ENCODE peak calls at places on chromosomes 16 and 17, in five cellular contexts. C, G, Z, P and F are unnamed samples.

GRCh38 chr16:49622421-49623402 is 233.2 kb downstream of the ZNF423 start:
- DNase-seq in C (no peak), G (no peak), Z (no peak), P (no peak), F (no peak)

GRCh38 chr16:50401355-50401754 is 32.6 kb upstream of the BRD7 start:
- DNase-seq in C (no peak), G (no peak), Z (no peak), P (no peak), F (no peak)

GRCh38 chr17:37791434-37791833 is 46.6 kb upstream of the HNF1B start:
- DNase-seq in C (no peak), G (peak), Z (peak), P (peak), F (peak)

GRCh38 chr17:67520282-67520906 is 143.3 kb downstream of the PITPNC1 start:
- DNase-seq in C (no peak), G (no peak), Z (no peak), P (no peak), F (no peak)

GRCh38 chr17:53548252-53548651 is 274.5 kb upstream of the KIF2B start:
- DNase-seq in C (no peak), G (no peak), Z (no peak), P (no peak), F (no peak)

GRCh38 chr17:59361916-59362810 is 30.7 kb downstream of the YPEL2 start:
- DNase-seq in C (no peak), G (peak), Z (no peak), P (no peak), F (no peak)

GRCh38 chr16:56301391-56301850 is 110.1 kb downstream of the GNAO1 start:
- DNase-seq in C (no peak), G (no peak), Z (no peak), P (no peak), F (no peak)

GRCh38 chr16:82609140-82609539 is 17.6 kb upstream of the CDH13 start:
- DNase-seq in C (no peak), G (no peak), Z (no peak), P (no peak), F (no peak)

GRCh38 chr17:61002316-61002736 is 324.7 kb downstream of the BCAS3 start:
- DNase-seq in C (no peak), G (peak), Z (peak), P (peak), F (peak)

GRCh38 chr17:34485999-34486398 is 93.4 kb upstream of the TMEM132E start:
- DNase-seq in C (no peak), G (no peak), Z (no peak), P (no peak), F (no peak)

GRCh38 chr17:72116692-72117469 is 3.9 kb upstream of the SOX9 start:
- DNase-seq in C (no peak), G (no peak), Z (no peak), P (no peak), F (no peak)

GRCh38 chr17:72580321-72581127 is 459.7 kb downstream of the SOX9 start:
- DNase-seq in C (no peak), G (no peak), Z (no peak), P (peak), F (no peak)

GRCh38 chr17:1627219-1627986 is 1.2 kb downstream of the SLC43A2 start:
- DNase-seq in C (peak), G (no peak), Z (peak), P (no peak), F (no peak)

GRCh38 chr17:29167393-29168078 is 12.7 kb downstream of the MYO18A start:
- DNase-seq in C (no peak), G (no peak), Z (no peak), P (no peak), F (no peak)

GRCh38 chr16:70253291-70254094 is 1.8 kb upstream of the EXOSC6 start:
- DNase-seq in C (peak), G (peak), Z (peak), P (peak), F (peak)

GRCh38 chr16:4945560-4946502 is 8.9 kb upstream of the PPL start:
- DNase-seq in C (no peak), G (no peak), Z (no peak), P (no peak), F (peak)

GRCh38 chr16:70601576-70602575 is 44.5 kb upstream of the IL34 start:
- DNase-seq in C (no peak), G (no peak), Z (no peak), P (no peak), F (no peak)

GRCh38 chr16:84069540-84069939 is 26.9 kb upstream of the SLC38A8 start:
- DNase-seq in C (no peak), G (no peak), Z (no peak), P (no peak), F (no peak)

GRCh38 chr17:77111916-77112315 is 28.9 kb upstream of the SEC14L1 start:
- DNase-seq in C (no peak), G (no peak), Z (no peak), P (no peak), F (no peak)

GRCh38 chr16:55842369-55843104 is 9.6 kb upstream of the CES1 start:
- DNase-seq in C (peak), G (peak), Z (peak), P (peak), F (peak)

GRCh38 chr16:60166-60565 is 6.5 kb downstream of the SNRNP25 start:
- DNase-seq in C (no peak), G (no peak), Z (no peak), P (no peak), F (no peak)

GRCh38 chr17:71995570-71995969 is 125.2 kb upstream of the SOX9 start:
- DNase-seq in C (no peak), G (no peak), Z (no peak), P (no peak), F (no peak)

GRCh38 chr17:18246880-18247612 is 11.5 kb downstream of the FLII start:
- DNase-seq in C (peak), G (peak), Z (peak), P (no peak), F (peak)

GRCh38 chr17:39641883-39642282 is 4.9 kb downstream of the STARD3 start:
- DNase-seq in C (no peak), G (no peak), Z (no peak), P (no peak), F (no peak)

GRCh38 chr16:70402916-70403659 is 35.8 kb downstream of the ST3GAL2 start:
- DNase-seq in C (no peak), G (no peak), Z (no peak), P (peak), F (no peak)

GRCh38 chr16:5062051-5062450 is 3.7 kb downstream of the C16orf89 start:
- DNase-seq in C (no peak), G (no peak), Z (no peak), P (no peak), F (no peak)

GRCh38 chr17:64232466-64233262 is 30.4 kb downstream of the TEX2 start:
- DNase-seq in C (no peak), G (no peak), Z (no peak), P (no peak), F (no peak)

GRCh38 chr17:72634621-72635020 is 457.9 kb downstream of the SLC39A11 start:
- DNase-seq in C (no peak), G (no peak), Z (no peak), P (no peak), F (no peak)

GRCh38 chr17:39867891-39868553 is at the start of gene ZPBP2:
- DNase-seq in C (no peak), G (no peak), Z (no peak), P (no peak), F (no peak)

GRCh38 chr17:42387663-42388380 is 420 bp downstream of the STAT3 start:
- DNase-seq in C (peak), G (peak), Z (peak), P (no peak), F (no peak)

GRCh38 chr17:41486809-41487530 is 2.7 kb downstream of the KRT36 start:
- DNase-seq in C (peak), G (peak), Z (peak), P (peak), F (no peak)

GRCh38 chr17:61157246-61157887 is 242.3 kb upstream of the TBX2 start:
- DNase-seq in C (no peak), G (no peak), Z (no peak), P (no peak), F (peak)

GRCh38 chr17:77696720-77697460 is 261.6 kb upstream of the TNRC6C start:
- DNase-seq in C (peak), G (no peak), Z (no peak), P (no peak), F (no peak)

GRCh38 chr17:80621335-80622169 is 76.9 kb downstream of the RPTOR start:
- DNase-seq in C (no peak), G (no peak), Z (no peak), P (no peak), F (no peak)
- H3K4me2 ChIP-seq in C (no peak), G (no peak), Z (no peak), P (no peak), F (no peak)

GRCh38 chr16:66905633-66906539 is 12.8 kb downstream of the CDH16 start:
- DNase-seq in C (no peak), G (no peak), Z (peak), P (peak), F (no peak)
- TF ChIP-seq JUN in C (no peak), G (no peak), Z (no peak), P (no peak), F (no peak)

GRCh38 chr17:49942918-49943317 is 26.1 kb upstream of the DLX4 start:
- DNase-seq in C (no peak), G (no peak), Z (no peak), P (no peak), F (no peak)
- H3K4me2 ChIP-seq in C (no peak), G (no peak), Z (no peak), P (no peak), F (no peak)

DNA sequence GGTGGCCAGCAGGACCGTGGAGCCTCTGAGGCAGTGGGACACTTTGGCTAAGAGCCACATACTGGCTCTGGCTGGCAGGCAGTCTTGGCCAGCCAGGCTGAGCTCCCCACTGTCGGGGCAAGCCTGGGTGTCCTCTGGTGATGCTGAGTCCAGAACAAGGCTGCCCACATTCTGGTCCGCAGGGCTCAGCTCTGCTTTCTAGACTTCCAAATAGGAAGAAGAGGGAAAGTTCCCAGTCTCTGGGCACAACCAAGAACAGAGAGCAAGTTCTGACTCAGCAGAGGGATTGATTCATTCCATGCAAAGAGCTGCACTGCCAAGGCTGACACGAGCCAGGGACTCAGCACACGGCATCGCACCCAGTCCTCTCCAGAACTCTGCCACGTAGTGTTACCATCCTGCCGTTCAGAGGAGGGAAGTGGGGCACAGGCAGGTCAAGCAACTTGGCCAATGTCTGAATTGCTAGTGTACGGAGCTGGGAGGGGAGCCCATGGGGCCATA is 58.9 kb downstream of the NOS2 start:
- DNase-seq in C (peak), G (peak), Z (no peak), P (no peak), F (no peak)
- TF ChIP-seq JUN in C (no peak), G (no peak), Z (no peak), P (no peak), F (no peak)

GRCh38 chr16:85870159-85870558 is 28.8 kb upstream of the IRF8 start:
- DNase-seq in C (no peak), G (no peak), Z (no peak), P (no peak), F (no peak)
- H3K4me2 ChIP-seq in C (peak), G (no peak), Z (no peak), P (no peak), F (peak)